ENCODE peak calls at places on chromosome 2, in ten cellular contexts. One of them, this sample, is unnamed.

GRCh38 chr2:241041557-241042158 is 43.2 kb downstream of the SNED1 start:
- DNase-seq in A549: no peak
- DNase-seq in CD4-positive, CD25-positive, alpha-beta regulatory T cell: peak; percentile 40
- DNase-seq in Daoy: no peak
- DNase-seq in fibroblast of pulmonary artery: no peak
- DNase-seq in NCI-H1436: no peak
- DNase-seq in MCF 10A: no peak
- DNase-seq in pons: no peak
- DNase-seq in A172: no peak
- DNase-seq in lung: no peak
- DNase-seq in this sample: no peak

GRCh38 chr2:44267269-44268258 is 7.7 kb upstream of the SLC3A1 start:
- DNase-seq in CD4-positive, CD25-positive, alpha-beta regulatory T cell: no peak
- DNase-seq in MCF 10A: no peak
- DNase-seq in fibroblast of pulmonary artery: peak; percentile 34
- DNase-seq in Daoy: no peak
- DNase-seq in A549: no peak
- DNase-seq in A172: peak; percentile 60
- DNase-seq in pons: peak; percentile 76
- DNase-seq in lung: no peak
- DNase-seq in NCI-H1436: no peak
- DNase-seq in this sample: no peak

GRCh38 chr2:241842620-241843211 is 16.0 kb downstream of the PDCD1 start:
- DNase-seq in MCF 10A: no peak
- DNase-seq in A172: no peak
- DNase-seq in A549: no peak
- DNase-seq in fibroblast of pulmonary artery: no peak
- DNase-seq in CD4-positive, CD25-positive, alpha-beta regulatory T cell: peak; percentile 39
- DNase-seq in Daoy: no peak
- DNase-seq in NCI-H1436: no peak
- DNase-seq in pons: peak; percentile 40
- DNase-seq in lung: no peak
- DNase-seq in this sample: no peak

GRCh38 chr2:151922845-151923666 is 94.8 kb upstream of the ARL5A start:
- DNase-seq in A172: no peak
- DNase-seq in Daoy: peak; percentile 12
- DNase-seq in A549: peak; percentile 16
- DNase-seq in fibroblast of pulmonary artery: peak; percentile 53
- DNase-seq in NCI-H1436: no peak
- DNase-seq in MCF 10A: peak; percentile 95
- DNase-seq in pons: peak; percentile 69
- DNase-seq in lung: peak; percentile 84
- DNase-seq in CD4-positive, CD25-positive, alpha-beta regulatory T cell: no peak
- DNase-seq in this sample: no peak

GRCh38 chr2:198639580-198639979 is 818.2 kb downstream of the SATB2 start:
- DNase-seq in MCF 10A: no peak
- DNase-seq in A172: no peak
- DNase-seq in NCI-H1436: no peak
- DNase-seq in fibroblast of pulmonary artery: no peak
- DNase-seq in A549: no peak
- DNase-seq in Daoy: no peak
- DNase-seq in CD4-positive, CD25-positive, alpha-beta regulatory T cell: no peak
- DNase-seq in lung: no peak
- DNase-seq in pons: no peak
- DNase-seq in this sample: no peak

GRCh38 chr2:71513096-71513495 is 59.7 kb downstream of the DYSF start:
- DNase-seq in NCI-H1436: no peak
- DNase-seq in lung: no peak
- DNase-seq in Daoy: no peak
- DNase-seq in A172: no peak
- DNase-seq in fibroblast of pulmonary artery: no peak
- DNase-seq in pons: no peak
- DNase-seq in A549: no peak
- DNase-seq in CD4-positive, CD25-positive, alpha-beta regulatory T cell: no peak
- DNase-seq in MCF 10A: no peak
- DNase-seq in this sample: no peak

GRCh38 chr2:200966770-200967169 is 3.3 kb upstream of the ORC2 start:
- DNase-seq in Daoy: peak; percentile 76
- DNase-seq in lung: no peak
- DNase-seq in pons: no peak
- DNase-seq in A172: peak; percentile 58
- DNase-seq in fibroblast of pulmonary artery: peak; percentile 89
- DNase-seq in MCF 10A: peak; percentile 82
- DNase-seq in A549: peak; percentile 35
- DNase-seq in CD4-positive, CD25-positive, alpha-beta regulatory T cell: no peak
- DNase-seq in NCI-H1436: no peak
- DNase-seq in this sample: no peak

GRCh38 chr2:218981390-218982311 is 3.3 kb downstream of the FEV start:
- DNase-seq in pons: no peak
- DNase-seq in MCF 10A: no peak
- DNase-seq in NCI-H1436: no peak
- DNase-seq in Daoy: peak; percentile 51
- DNase-seq in fibroblast of pulmonary artery: peak; percentile 16
- DNase-seq in A172: no peak
- DNase-seq in CD4-positive, CD25-positive, alpha-beta regulatory T cell: peak; percentile 39
- DNase-seq in A549: peak; percentile 34
- DNase-seq in lung: no peak
- DNase-seq in this sample: no peak

GRCh38 chr2:173159794-173160463 is 84.3 kb downstream of the MAP3K20 start:
- DNase-seq in Daoy: peak; percentile 88
- DNase-seq in lung: peak; percentile 92
- DNase-seq in CD4-positive, CD25-positive, alpha-beta regulatory T cell: no peak
- DNase-seq in MCF 10A: peak; percentile 100
- DNase-seq in pons: no peak
- DNase-seq in A549: peak; percentile 95
- DNase-seq in fibroblast of pulmonary artery: peak; percentile 99
- DNase-seq in NCI-H1436: peak; percentile 6
- DNase-seq in A172: peak; percentile 90
- DNase-seq in this sample: no peak

GRCh38 chr2:27271631-27272340 is 3.4 kb upstream of the DNAJC5G start:
- DNase-seq in Daoy: no peak
- DNase-seq in MCF 10A: no peak
- DNase-seq in lung: no peak
- DNase-seq in CD4-positive, CD25-positive, alpha-beta regulatory T cell: no peak
- DNase-seq in A172: no peak
- DNase-seq in pons: no peak
- DNase-seq in fibroblast of pulmonary artery: no peak
- DNase-seq in A549: no peak
- DNase-seq in NCI-H1436: no peak
- DNase-seq in this sample: no peak

GRCh38 chr2:235070063-235070706 is 118.4 kb downstream of the SH3BP4 start:
- DNase-seq in A172: peak; percentile 73
- DNase-seq in Daoy: no peak
- DNase-seq in NCI-H1436: no peak
- DNase-seq in CD4-positive, CD25-positive, alpha-beta regulatory T cell: no peak
- DNase-seq in fibroblast of pulmonary artery: no peak
- DNase-seq in pons: no peak
- DNase-seq in A549: no peak
- DNase-seq in MCF 10A: peak; percentile 38
- DNase-seq in lung: no peak
- DNase-seq in this sample: no peak

GRCh38 chr2:156399950-156400703 is 36.1 kb upstream of the GPD2 start:
- DNase-seq in pons: peak; percentile 89
- DNase-seq in NCI-H1436: peak; percentile 61
- DNase-seq in MCF 10A: peak; percentile 87
- DNase-seq in Daoy: peak; percentile 76
- DNase-seq in CD4-positive, CD25-positive, alpha-beta regulatory T cell: peak; percentile 72
- DNase-seq in lung: peak; percentile 79
- DNase-seq in A172: peak; percentile 80
- DNase-seq in fibroblast of pulmonary artery: peak; percentile 81
- DNase-seq in A549: peak; percentile 92
- DNase-seq in this sample: peak; percentile 14

GRCh38 chr2:63614983-63615945 is 26.5 kb downstream of the MDH1 start:
- DNase-seq in CD4-positive, CD25-positive, alpha-beta regulatory T cell: no peak
- DNase-seq in MCF 10A: peak; percentile 40
- DNase-seq in A549: peak; percentile 8
- DNase-seq in NCI-H1436: no peak
- DNase-seq in pons: no peak
- DNase-seq in A172: peak; percentile 84
- DNase-seq in lung: no peak
- DNase-seq in fibroblast of pulmonary artery: peak; percentile 73
- DNase-seq in Daoy: peak; percentile 51
- DNase-seq in this sample: no peak

GRCh38 chr2:177334940-177335543 is 57.5 kb upstream of the AGPS start:
- DNase-seq in fibroblast of pulmonary artery: peak; percentile 66
- DNase-seq in A549: peak; percentile 52
- DNase-seq in NCI-H1436: peak; percentile 59
- DNase-seq in CD4-positive, CD25-positive, alpha-beta regulatory T cell: peak; percentile 49
- DNase-seq in lung: no peak
- DNase-seq in A172: peak; percentile 51
- DNase-seq in MCF 10A: peak; percentile 60
- DNase-seq in Daoy: peak; percentile 21
- DNase-seq in pons: peak; percentile 81
- DNase-seq in this sample: no peak

GRCh38 chr2:158056875-158057274 is 44.8 kb upstream of the UPP2 start:
- DNase-seq in A172: peak; percentile 18
- DNase-seq in CD4-positive, CD25-positive, alpha-beta regulatory T cell: no peak
- DNase-seq in Daoy: no peak
- DNase-seq in NCI-H1436: no peak
- DNase-seq in A549: no peak
- DNase-seq in MCF 10A: no peak
- DNase-seq in fibroblast of pulmonary artery: no peak
- DNase-seq in lung: no peak
- DNase-seq in pons: no peak
- DNase-seq in this sample: no peak

GRCh38 chr2:20436716-20437470 is 10.0 kb upstream of the RHOB start:
- DNase-seq in fibroblast of pulmonary artery: no peak
- DNase-seq in NCI-H1436: no peak
- DNase-seq in MCF 10A: no peak
- DNase-seq in pons: no peak
- DNase-seq in A172: no peak
- DNase-seq in lung: no peak
- DNase-seq in CD4-positive, CD25-positive, alpha-beta regulatory T cell: no peak
- DNase-seq in A549: no peak
- DNase-seq in Daoy: no peak
- DNase-seq in this sample: peak; percentile 5

GRCh38 chr2:214543386-214543955 is 132.6 kb downstream of the VWC2L start:
- DNase-seq in MCF 10A: peak; percentile 33
- DNase-seq in A172: peak; percentile 25
- DNase-seq in A549: no peak
- DNase-seq in fibroblast of pulmonary artery: peak; percentile 3
- DNase-seq in NCI-H1436: no peak
- DNase-seq in Daoy: no peak
- DNase-seq in CD4-positive, CD25-positive, alpha-beta regulatory T cell: no peak
- DNase-seq in pons: no peak
- DNase-seq in lung: no peak
- DNase-seq in this sample: no peak

GRCh38 chr2:72497761-72498160 is 328.1 kb downstream of the EXOC6B start:
- DNase-seq in Daoy: no peak
- DNase-seq in A172: no peak
- DNase-seq in MCF 10A: peak; percentile 47
- DNase-seq in lung: no peak
- DNase-seq in CD4-positive, CD25-positive, alpha-beta regulatory T cell: no peak
- DNase-seq in A549: no peak
- DNase-seq in pons: no peak
- DNase-seq in NCI-H1436: no peak
- DNase-seq in fibroblast of pulmonary artery: no peak
- DNase-seq in this sample: no peak